ENCODE peak calls at places on chromosomes 11 and 22, in four cellular contexts. One of them, this sample, is unnamed.

GRCh38 chr11:13043912-13044628 is 35.0 kb downstream of the RASSF10 start:
- DNase-seq in neuronal stem cell: no peak
- DNase-seq in OCI-LY7: no peak
- DNase-seq in mucosa of gallbladder: no peak
- DNase-seq in this sample: no peak

GRCh38 chr22:38799265-38800002 is 5.5 kb upstream of the DNAL4 start:
- DNase-seq in neuronal stem cell: no peak
- DNase-seq in OCI-LY7: no peak
- DNase-seq in mucosa of gallbladder: no peak
- DNase-seq in this sample: peak

GRCh38 chr11:108693852-108694251 is 29.0 kb downstream of the DDX10 start:
- DNase-seq in neuronal stem cell: no peak
- DNase-seq in OCI-LY7: no peak
- DNase-seq in mucosa of gallbladder: no peak
- DNase-seq in this sample: peak

GRCh38 chr11:119533931-119534694 is 111.1 kb upstream of the THY1 start:
- DNase-seq in neuronal stem cell: peak
- DNase-seq in OCI-LY7: peak
- DNase-seq in mucosa of gallbladder: peak
- DNase-seq in this sample: peak

GRCh38 chr11:111438846-111439520 is 59.9 kb upstream of the POU2AF1 start:
- DNase-seq in neuronal stem cell: no peak
- DNase-seq in OCI-LY7: peak
- DNase-seq in mucosa of gallbladder: no peak
- DNase-seq in this sample: no peak

GRCh38 chr22:46896568-46897245 is 134.3 kb downstream of the TBC1D22A start:
- DNase-seq in neuronal stem cell: no peak
- DNase-seq in OCI-LY7: no peak
- DNase-seq in mucosa of gallbladder: no peak
- DNase-seq in this sample: no peak

GRCh38 chr22:45334528-45334927 is 24.8 kb downstream of the FAM118A start:
- DNase-seq in neuronal stem cell: no peak
- DNase-seq in OCI-LY7: no peak
- DNase-seq in mucosa of gallbladder: no peak
- DNase-seq in this sample: no peak

GRCh38 chr11:62677160-62677559 is 1.7 kb downstream of the UBXN1 start:
- DNase-seq in neuronal stem cell: no peak
- DNase-seq in OCI-LY7: no peak
- DNase-seq in mucosa of gallbladder: no peak
- DNase-seq in this sample: no peak

GRCh38 chr11:110891411-110891810 is 179.2 kb upstream of the ARHGAP20 start:
- DNase-seq in neuronal stem cell: no peak
- DNase-seq in OCI-LY7: no peak
- DNase-seq in mucosa of gallbladder: no peak
- DNase-seq in this sample: peak

GRCh38 chr11:75298191-75298590 is 53.3 kb downstream of the ARRB1 start:
- DNase-seq in neuronal stem cell: no peak
- DNase-seq in OCI-LY7: no peak
- DNase-seq in mucosa of gallbladder: no peak
- DNase-seq in this sample: no peak

GRCh38 chr22:42321908-42322561 is 51.6 kb upstream of the TCF20 start:
- DNase-seq in neuronal stem cell: no peak
- DNase-seq in OCI-LY7: no peak
- DNase-seq in mucosa of gallbladder: no peak
- DNase-seq in this sample: no peak

GRCh38 chr11:77705877-77706579 is 68.4 kb upstream of the CLNS1A start:
- DNase-seq in neuronal stem cell: no peak
- DNase-seq in OCI-LY7: no peak
- DNase-seq in mucosa of gallbladder: no peak
- DNase-seq in this sample: no peak

GRCh38 chr11:28086569-28086968 is 21.4 kb downstream of the KIF18A start:
- DNase-seq in neuronal stem cell: no peak
- DNase-seq in OCI-LY7: no peak
- DNase-seq in mucosa of gallbladder: no peak
- DNase-seq in this sample: no peak

GRCh38 chr11:69157156-69157821 is 1.6 kb downstream of the SMIM38 start:
- DNase-seq in neuronal stem cell: peak
- DNase-seq in OCI-LY7: no peak
- DNase-seq in mucosa of gallbladder: no peak
- DNase-seq in this sample: no peak

GRCh38 chr22:30602049-30602448 is 4.9 kb upstream of the TCN2 start:
- DNase-seq in neuronal stem cell: no peak
- DNase-seq in OCI-LY7: peak
- DNase-seq in mucosa of gallbladder: no peak
- DNase-seq in this sample: no peak

GRCh38 chr11:86896486-86896885 is 58.7 kb downstream of the FZD4 start:
- DNase-seq in neuronal stem cell: no peak
- DNase-seq in OCI-LY7: no peak
- DNase-seq in mucosa of gallbladder: no peak
- DNase-seq in this sample: peak

GRCh38 chr11:128516467-128516778 is 70.9 kb downstream of the ETS1 start:
- DNase-seq in neuronal stem cell: no peak
- DNase-seq in OCI-LY7: no peak
- DNase-seq in mucosa of gallbladder: no peak
- DNase-seq in this sample: no peak

GRCh38 chr11:26477406-26477805 is 94.7 kb downstream of the MUC15 start:
- DNase-seq in neuronal stem cell: no peak
- DNase-seq in OCI-LY7: no peak
- DNase-seq in mucosa of gallbladder: no peak
- DNase-seq in this sample: no peak

GRCh38 chr11:118910309-118911112 is 15.2 kb downstream of the BCL9L start:
- DNase-seq in neuronal stem cell: no peak
- DNase-seq in OCI-LY7: no peak
- DNase-seq in mucosa of gallbladder: peak
- DNase-seq in this sample: peak

GRCh38 chr11:114216804-114217195 is 79.4 kb upstream of the NNMT start:
- DNase-seq in neuronal stem cell: no peak
- DNase-seq in OCI-LY7: no peak
- DNase-seq in mucosa of gallbladder: no peak
- DNase-seq in this sample: no peak

GRCh38 chr11:3837793-3838192 is 3.0 kb downstream of the RHOG start:
- DNase-seq in neuronal stem cell: no peak
- DNase-seq in OCI-LY7: no peak
- DNase-seq in mucosa of gallbladder: peak
- DNase-seq in this sample: no peak

GRCh38 chr11:119120639-119121007 is 757 bp upstream of the HINFP start:
- DNase-seq in neuronal stem cell: peak
- DNase-seq in OCI-LY7: no peak
- DNase-seq in mucosa of gallbladder: no peak
- DNase-seq in this sample: no peak

GRCh38 chr11:114059278-114059983 is at the start of gene ZBTB16:
- DNase-seq in neuronal stem cell: peak
- DNase-seq in OCI-LY7: no peak
- DNase-seq in mucosa of gallbladder: peak
- DNase-seq in this sample: no peak

GRCh38 chr11:123407124-123407995 is 22.7 kb upstream of the GRAMD1B start:
- DNase-seq in neuronal stem cell: peak
- DNase-seq in OCI-LY7: peak
- DNase-seq in mucosa of gallbladder: peak
- DNase-seq in this sample: peak

GRCh38 chr11:19116315-19116970 is 525 bp upstream of the ZDHHC13 start:
- DNase-seq in neuronal stem cell: no peak
- DNase-seq in OCI-LY7: peak
- DNase-seq in mucosa of gallbladder: no peak
- DNase-seq in this sample: no peak

GRCh38 chr22:21642584-21643448 is 714 bp downstream of the SDF2L1 start:
- DNase-seq in neuronal stem cell: no peak
- DNase-seq in OCI-LY7: peak
- DNase-seq in mucosa of gallbladder: peak
- DNase-seq in this sample: no peak

GRCh38 chr11:63737718-63738117 is 30.9 kb downstream of the ZFTA start:
- DNase-seq in neuronal stem cell: no peak
- DNase-seq in OCI-LY7: no peak
- DNase-seq in mucosa of gallbladder: no peak
- DNase-seq in this sample: no peak

GRCh38 chr11:76860539-76861475 is at the start of gene ACER3:
- DNase-seq in neuronal stem cell: peak
- DNase-seq in OCI-LY7: peak
- DNase-seq in mucosa of gallbladder: peak
- DNase-seq in this sample: peak

GRCh38 chr11:65148657-65149056 is 14.3 kb upstream of the SYVN1 start:
- DNase-seq in neuronal stem cell: no peak
- DNase-seq in OCI-LY7: no peak
- DNase-seq in mucosa of gallbladder: no peak
- DNase-seq in this sample: no peak

GRCh38 chr11:27514558-27514957 is 8.0 kb upstream of the LIN7C start:
- DNase-seq in neuronal stem cell: no peak
- DNase-seq in OCI-LY7: no peak
- DNase-seq in mucosa of gallbladder: no peak
- DNase-seq in this sample: no peak

GRCh38 chr11:33329705-33330329 is 72.6 kb downstream of the HIPK3 start:
- DNase-seq in neuronal stem cell: no peak
- DNase-seq in OCI-LY7: peak
- DNase-seq in mucosa of gallbladder: peak
- DNase-seq in this sample: peak

GRCh38 chr11:118437736-118438125 is 1.4 kb downstream of the KMT2A start:
- DNase-seq in neuronal stem cell: peak
- DNase-seq in OCI-LY7: peak
- DNase-seq in mucosa of gallbladder: peak
- DNase-seq in this sample: no peak

GRCh38 chr11:34341096-34341495 is 16.7 kb downstream of the ABTB2 start:
- DNase-seq in neuronal stem cell: no peak
- DNase-seq in OCI-LY7: no peak
- DNase-seq in mucosa of gallbladder: no peak
- DNase-seq in this sample: no peak

GRCh38 chr11:41413843-41414242 is 45.6 kb downstream of the LRRC4C start:
- DNase-seq in neuronal stem cell: no peak
- DNase-seq in OCI-LY7: no peak
- DNase-seq in mucosa of gallbladder: no peak
- DNase-seq in this sample: no peak

GRCh38 chr11:113991170-113991569 is 16.3 kb downstream of the HTR3A start:
- DNase-seq in neuronal stem cell: peak
- DNase-seq in OCI-LY7: no peak
- DNase-seq in mucosa of gallbladder: peak
- DNase-seq in this sample: peak

GRCh38 chr11:12285106-12285505 is 92.3 kb upstream of the PARVA start:
- DNase-seq in neuronal stem cell: no peak
- DNase-seq in OCI-LY7: no peak
- DNase-seq in mucosa of gallbladder: no peak
- DNase-seq in this sample: peak

GRCh38 chr11:118938491-118939411 is 13.0 kb upstream of the BCL9L start:
- DNase-seq in neuronal stem cell: no peak
- DNase-seq in OCI-LY7: no peak
- DNase-seq in mucosa of gallbladder: peak
- DNase-seq in this sample: no peak

GRCh38 chr11:2728663-2729332 is 29.0 kb upstream of the KCNQ1OT1 start:
- DNase-seq in neuronal stem cell: no peak
- DNase-seq in OCI-LY7: no peak
- DNase-seq in mucosa of gallbladder: no peak
- DNase-seq in this sample: no peak

GRCh38 chr22:31800065-31800464 is 46.2 kb downstream of the DEPDC5 start:
- DNase-seq in neuronal stem cell: no peak
- DNase-seq in OCI-LY7: no peak
- DNase-seq in mucosa of gallbladder: no peak
- DNase-seq in this sample: no peak

GRCh38 chr11:31397239-31397834 is 27.7 kb downstream of the DNAJC24 start:
- DNase-seq in neuronal stem cell: no peak
- DNase-seq in OCI-LY7: peak
- DNase-seq in mucosa of gallbladder: no peak
- DNase-seq in this sample: no peak